ENCODE peak calls at places on chromosome X, in four cellular contexts. One of them, this sample, is unnamed.

GRCh38 chrX:139204576-139204902 is 326.0 kb upstream of the F9 start:
- DNase-seq in SK-N-SH: no peak
- DNase-seq in GM12878: no peak
- DNase-seq in HCT116: no peak
- DNase-seq in this sample: no peak

GRCh38 chrX:989959-990510 is 222.4 kb downstream of the CRLF2 start:
- DNase-seq in SK-N-SH: no peak
- DNase-seq in GM12878: peak; percentile 97
- DNase-seq in HCT116: peak; percentile 78
- DNase-seq in this sample: no peak

GRCh38 chrX:40153335-40154221 is 55.8 kb upstream of the BCOR start:
- DNase-seq in SK-N-SH: peak; percentile 76
- DNase-seq in GM12878: no peak
- DNase-seq in HCT116: no peak
- DNase-seq in this sample: no peak

GRCh38 chrX:11787564-11787963 is 29.5 kb downstream of the MSL3 start:
- DNase-seq in SK-N-SH: peak; percentile 64
- DNase-seq in GM12878: no peak
- DNase-seq in HCT116: peak; percentile 10
- DNase-seq in this sample: peak; percentile 2

GRCh38 chrX:108439961-108440696 is 491 bp downstream of the COL4A5 start:
- DNase-seq in SK-N-SH: no peak
- DNase-seq in GM12878: no peak
- DNase-seq in HCT116: no peak
- DNase-seq in this sample: peak; percentile 12

GRCh38 chrX:53242310-53242709 is 17.3 kb upstream of the KDM5C start:
- DNase-seq in SK-N-SH: no peak
- DNase-seq in GM12878: no peak
- DNase-seq in HCT116: no peak
- DNase-seq in this sample: no peak

GRCh38 chrX:149910178-149910695 is 19.1 kb upstream of the HSFX4 start:
- DNase-seq in SK-N-SH: no peak
- DNase-seq in GM12878: no peak
- DNase-seq in HCT116: no peak
- DNase-seq in this sample: no peak

GRCh38 chrX:136519069-136519468 is 12.9 kb upstream of the VGLL1 start:
- DNase-seq in SK-N-SH: no peak
- DNase-seq in GM12878: no peak
- DNase-seq in HCT116: no peak
- DNase-seq in this sample: peak; percentile 2

GRCh38 chrX:21996872-21997271 is 35.3 kb upstream of the PHEX start:
- DNase-seq in SK-N-SH: no peak
- DNase-seq in GM12878: no peak
- DNase-seq in HCT116: no peak
- DNase-seq in this sample: no peak

GRCh38 chrX:153727108-153727931 is 2.7 kb downstream of the ABCD1 start:
- DNase-seq in SK-N-SH: no peak
- DNase-seq in GM12878: no peak
- DNase-seq in HCT116: no peak
- DNase-seq in this sample: peak; percentile 33

GRCh38 chrX:95290455-95290854 is 1394.2 kb upstream of the DIAPH2 start:
- DNase-seq in SK-N-SH: no peak
- DNase-seq in GM12878: no peak
- DNase-seq in HCT116: no peak
- DNase-seq in this sample: no peak

GRCh38 chrX:37314526-37314925 is 34.6 kb upstream of the PRRG1 start:
- DNase-seq in SK-N-SH: no peak
- DNase-seq in GM12878: no peak
- DNase-seq in HCT116: no peak
- DNase-seq in this sample: no peak

GRCh38 chrX:20515841-20516461 is 249.2 kb upstream of the RPS6KA3 start:
- DNase-seq in SK-N-SH: no peak
- DNase-seq in GM12878: peak; percentile 53
- DNase-seq in HCT116: peak; percentile 73
- DNase-seq in this sample: no peak

GRCh38 chrX:23742693-23743622 is at the start of gene ACOT9:
- DNase-seq in SK-N-SH: peak; percentile 92
- DNase-seq in GM12878: peak; percentile 53
- DNase-seq in HCT116: peak; percentile 87
- DNase-seq in this sample: peak; percentile 86

GRCh38 chrX:150940844-150941495 is 42.2 kb upstream of the HMGB3 start:
- DNase-seq in SK-N-SH: no peak
- DNase-seq in GM12878: no peak
- DNase-seq in HCT116: no peak
- DNase-seq in this sample: no peak

GRCh38 chrX:129700536-129700935 is 38.2 kb upstream of the XPNPEP2 start:
- DNase-seq in SK-N-SH: no peak
- DNase-seq in GM12878: no peak
- DNase-seq in HCT116: no peak
- DNase-seq in this sample: no peak

GRCh38 chrX:1451251-1451675 is 1.4 kb downstream of the ASMTL start:
- DNase-seq in SK-N-SH: no peak
- DNase-seq in GM12878: no peak
- DNase-seq in HCT116: no peak
- DNase-seq in this sample: no peak

GRCh38 chrX:67587946-67588624 is 44.3 kb downstream of the AR start:
- DNase-seq in SK-N-SH: no peak
- DNase-seq in GM12878: no peak
- DNase-seq in HCT116: no peak
- DNase-seq in this sample: no peak

GRCh38 chrX:109928596-109929335 is 74.1 kb upstream of the TMEM164 start:
- DNase-seq in SK-N-SH: no peak
- DNase-seq in GM12878: no peak
- DNase-seq in HCT116: no peak
- DNase-seq in this sample: no peak

GRCh38 chrX:790031-790430 is 159.4 kb downstream of the SHOX start:
- DNase-seq in SK-N-SH: no peak
- DNase-seq in GM12878: no peak
- DNase-seq in HCT116: no peak
- DNase-seq in this sample: no peak

GRCh38 chrX:34521563-34521962 is 135.5 kb downstream of the TMEM47 start:
- DNase-seq in SK-N-SH: no peak
- DNase-seq in GM12878: no peak
- DNase-seq in HCT116: no peak
- DNase-seq in this sample: peak; percentile 48

GRCh38 chrX:30887721-30888120 is 1.3 kb downstream of the TAB3 start:
- DNase-seq in SK-N-SH: no peak
- DNase-seq in GM12878: no peak
- DNase-seq in HCT116: no peak
- DNase-seq in this sample: no peak

GRCh38 chrX:56802428-56802827 is 73.4 kb downstream of the NBDY start:
- DNase-seq in SK-N-SH: no peak
- DNase-seq in GM12878: no peak
- DNase-seq in HCT116: no peak
- DNase-seq in this sample: no peak
- TF ChIP-seq JUND in SK-N-SH: no peak
- TF ChIP-seq JUND in GM12878: no peak
- TF ChIP-seq JUND in HCT116: no peak
- TF ChIP-seq JUND in this sample: no peak

GRCh38 chrX:8607326-8607725 is 124.6 kb downstream of the ANOS1 start:
- DNase-seq in SK-N-SH: no peak
- DNase-seq in GM12878: no peak
- DNase-seq in HCT116: no peak
- DNase-seq in this sample: no peak
- TF ChIP-seq JUND in SK-N-SH: no peak
- TF ChIP-seq JUND in GM12878: no peak
- TF ChIP-seq JUND in HCT116: no peak
- TF ChIP-seq JUND in this sample: no peak

GRCh38 chrX:9677098-9677739 is 88.4 kb downstream of the GPR143 start:
- DNase-seq in SK-N-SH: no peak
- DNase-seq in GM12878: peak; percentile 89
- DNase-seq in HCT116: no peak
- DNase-seq in this sample: no peak
- TF ChIP-seq JUND in SK-N-SH: no peak
- TF ChIP-seq JUND in GM12878: peak; percentile 69
- TF ChIP-seq JUND in HCT116: no peak
- TF ChIP-seq JUND in this sample: no peak

GRCh38 chrX:104647084-104647483 is 81.1 kb downstream of the IL1RAPL2 start:
- DNase-seq in SK-N-SH: no peak
- DNase-seq in GM12878: no peak
- DNase-seq in HCT116: no peak
- DNase-seq in this sample: no peak

GRCh38 chrX:104641176-104641575 is 75.2 kb downstream of the IL1RAPL2 start:
- DNase-seq in SK-N-SH: peak; percentile 4
- DNase-seq in GM12878: no peak
- DNase-seq in HCT116: no peak
- DNase-seq in this sample: no peak
- TF ChIP-seq JUND in SK-N-SH: no peak
- TF ChIP-seq JUND in GM12878: no peak
- TF ChIP-seq JUND in HCT116: no peak
- TF ChIP-seq JUND in this sample: no peak

GRCh38 chrX:69539437-69539836 is 35.3 kb downstream of the NALF2 start:
- DNase-seq in SK-N-SH: no peak
- DNase-seq in GM12878: no peak
- DNase-seq in HCT116: no peak
- DNase-seq in this sample: no peak

GRCh38 chrX:69535661-69536060 is 31.5 kb downstream of the NALF2 start:
- DNase-seq in SK-N-SH: no peak
- DNase-seq in GM12878: no peak
- DNase-seq in HCT116: no peak
- DNase-seq in this sample: no peak

GRCh38 chrX:69541959-69542358 is 37.8 kb downstream of the NALF2 start:
- DNase-seq in SK-N-SH: no peak
- DNase-seq in GM12878: no peak
- DNase-seq in HCT116: no peak
- DNase-seq in this sample: no peak

GRCh38 chrX:69543572-69543971 is 39.4 kb downstream of the NALF2 start:
- DNase-seq in SK-N-SH: peak; percentile 39
- DNase-seq in GM12878: no peak
- DNase-seq in HCT116: no peak
- DNase-seq in this sample: no peak

GRCh38 chrX:69538321-69538876 is 34.3 kb downstream of the NALF2 start:
- DNase-seq in SK-N-SH: peak; percentile 44
- DNase-seq in GM12878: no peak
- DNase-seq in HCT116: peak; percentile 29
- DNase-seq in this sample: peak; percentile 57
- TF ChIP-seq JUND in SK-N-SH: no peak
- TF ChIP-seq JUND in GM12878: no peak
- TF ChIP-seq JUND in HCT116: no peak
- TF ChIP-seq JUND in this sample: no peak

GRCh38 chrX:15738686-15739016 is 581 bp downstream of the CA5B start:
- DNase-seq in SK-N-SH: no peak
- DNase-seq in GM12878: no peak
- DNase-seq in HCT116: no peak
- DNase-seq in this sample: no peak

GRCh38 chrX:15737188-15737956 is 698 bp upstream of the CA5B start:
- DNase-seq in SK-N-SH: no peak
- DNase-seq in GM12878: no peak
- DNase-seq in HCT116: no peak
- DNase-seq in this sample: no peak

GRCh38 chrX:15739886-15740285 is 1.8 kb downstream of the CA5B start:
- DNase-seq in SK-N-SH: no peak
- DNase-seq in GM12878: no peak
- DNase-seq in HCT116: no peak
- DNase-seq in this sample: no peak

GRCh38 chrX:15737957-15738685 is at the start of gene CA5B:
- DNase-seq in SK-N-SH: peak; percentile 94
- DNase-seq in GM12878: peak; percentile 87
- DNase-seq in HCT116: peak; percentile 68
- DNase-seq in this sample: peak; percentile 60
- TF ChIP-seq JUND in SK-N-SH: no peak
- TF ChIP-seq JUND in GM12878: no peak
- TF ChIP-seq JUND in HCT116: no peak
- TF ChIP-seq JUND in this sample: no peak